ENCODE peak calls at places on chromosomes 13 and 19, in five cellular contexts. K is fibroblast of the aortic adventitia, G is HFF-Myc, V is bronchial epithelial cell, Z is PC-9. X is an unnamed sample.

GRCh38 chr13:72253754-72254153 is 386.8 kb upstream of the DACH1 start:
- DNase-seq in K (no peak), G (no peak), V (no peak), Z (no peak), X (no peak)

GRCh38 chr19:58566989-58567388 is 6.1 kb downstream of the MZF1 start:
- DNase-seq in K (no peak), G (no peak), V (no peak), Z (no peak), X (no peak)

GRCh38 chr13:48410199-48410598 is 2.7 kb downstream of the LPAR6 start:
- DNase-seq in K (no peak), G (no peak), V (peak), Z (no peak), X (no peak)

GRCh38 chr19:5255602-5256231 is 84.9 kb downstream of the PTPRS start:
- DNase-seq in K (no peak), G (no peak), V (no peak), Z (no peak), X (no peak)

GRCh38 chr13:41064493-41064892 is 3.2 kb downstream of the WBP4 start:
- DNase-seq in K (peak), G (peak), V (peak), Z (peak), X (peak)

GRCh38 chr13:66405908-66406802 is 824.0 kb downstream of the PCDH9 start:
- DNase-seq in K (peak), G (no peak), V (peak), Z (peak), X (peak)

GRCh38 chr19:20279516-20279915 is 112.5 kb downstream of the ZNF486 start:
- DNase-seq in K (no peak), G (no peak), V (no peak), Z (no peak), X (no peak)

GRCh38 chr19:48608798-48609263 is 2.3 kb downstream of the SPACA4 start:
- DNase-seq in K (peak), G (no peak), V (peak), Z (peak), X (peak)

GRCh38 chr13:80037505-80037888 is 303.4 kb downstream of the SPRY2 start:
- DNase-seq in K (peak), G (peak), V (peak), Z (no peak), X (peak)

GRCh38 chr13:111399776-111400505 is 79.5 kb downstream of the TEX29 start:
- DNase-seq in K (no peak), G (no peak), V (no peak), Z (peak), X (no peak)

GRCh38 chr13:35530147-35530546 is 53.7 kb upstream of the MAB21L1 start:
- DNase-seq in K (no peak), G (no peak), V (no peak), Z (no peak), X (no peak)

GRCh38 chr13:91193358-91193757 is 154.1 kb upstream of the MIR17HG start:
- DNase-seq in K (no peak), G (no peak), V (no peak), Z (no peak), X (no peak)
- H3K4me3 ChIP-seq in K (no peak), G (no peak), V (no peak), Z (no peak), X (no peak)

GRCh38 chr13:45119990-45120864 is at the start of gene GTF2F2:
- DNase-seq in K (peak), G (peak), V (peak), Z (peak), X (peak)
- TF ChIP-seq CTCF in K (no peak), G (no peak), V (no peak), Z (no peak), X (no peak)

DNA sequence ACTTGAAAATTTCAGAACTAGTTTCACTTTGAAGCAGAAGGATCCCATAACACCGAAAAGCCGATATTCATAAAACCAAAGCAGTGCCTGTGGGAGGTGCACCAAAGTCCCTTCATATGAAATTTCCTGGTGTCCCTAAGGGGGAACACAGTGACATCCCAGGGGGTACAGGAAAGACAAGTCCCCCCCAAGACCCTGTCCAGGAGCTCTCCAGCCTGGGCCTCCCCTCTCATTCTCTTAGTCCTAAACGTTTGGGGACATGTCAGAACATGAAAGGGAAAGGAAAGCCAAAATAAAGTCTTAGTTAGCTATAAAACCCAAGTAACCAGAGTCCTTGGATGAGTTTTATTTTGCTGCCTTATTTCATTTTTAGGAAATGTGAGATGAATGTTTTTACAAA is 56.6 kb downstream of the MRPL57 start:
- DNase-seq in K (peak), G (no peak), V (peak), Z (no peak), X (no peak)
- H3K4me3 ChIP-seq in K (peak), G (no peak), V (no peak), Z (no peak), X (no peak)

DNA sequence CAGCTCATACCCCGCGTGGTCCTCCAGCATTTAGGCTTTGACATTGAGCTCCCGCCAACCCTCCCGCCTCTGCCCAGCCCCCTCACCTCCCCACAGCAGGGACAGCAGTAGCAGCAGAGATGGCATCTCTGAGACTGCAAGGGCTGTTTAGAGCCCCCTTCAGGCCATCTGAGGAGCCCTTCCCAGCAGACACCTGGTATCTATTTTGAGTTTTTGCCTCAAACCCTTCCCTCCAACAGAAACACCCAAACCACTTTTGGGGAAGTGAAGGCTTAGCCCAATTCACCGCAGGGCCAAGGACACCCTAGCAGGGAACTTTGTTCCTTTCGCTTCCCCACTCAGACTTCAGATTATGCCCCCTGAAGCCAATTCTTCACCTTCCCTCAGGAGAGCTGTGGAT is 6.3 kb upstream of the ZNF175 start:
- DNase-seq in K (no peak), G (no peak), V (no peak), Z (no peak), X (no peak)
- TF ChIP-seq CTCF in K (no peak), G (no peak), V (no peak), Z (no peak), X (no peak)

DNA sequence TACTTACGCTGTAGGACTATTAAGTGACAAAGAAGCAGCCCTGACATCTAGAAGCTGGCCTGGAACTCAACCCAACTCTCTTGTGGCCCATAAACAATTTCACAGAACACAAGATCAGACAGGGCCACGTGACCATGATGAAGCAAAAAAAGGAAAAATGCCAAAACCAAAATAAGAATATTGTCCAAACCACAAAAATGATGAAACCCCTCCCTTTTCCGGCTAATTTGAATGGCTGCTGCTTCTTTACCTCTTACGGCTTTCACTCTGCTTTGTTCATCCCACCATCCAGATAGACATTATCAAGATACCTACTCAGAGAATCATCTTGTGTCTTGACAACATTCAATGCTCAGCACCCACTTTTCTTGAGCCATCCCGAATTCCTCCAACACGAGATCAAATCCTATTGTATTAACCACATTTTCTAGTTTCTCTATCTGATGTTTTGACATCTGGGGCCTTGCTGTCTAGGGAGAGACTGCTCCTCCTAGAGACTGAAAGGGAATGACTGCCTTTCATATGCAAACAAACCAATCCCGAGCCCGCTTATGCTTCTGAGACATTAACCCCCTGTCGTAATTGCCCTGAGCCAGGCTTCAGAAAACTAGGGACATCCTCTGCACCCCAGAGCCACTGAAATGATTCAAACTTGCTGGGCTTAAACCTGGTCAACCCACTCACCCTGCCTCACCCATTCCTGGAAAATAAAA is 186.3 kb downstream of the TDRD3 start:
- DNase-seq in K (peak), G (no peak), V (no peak), Z (no peak), X (peak)
- H3K4me3 ChIP-seq in K (no peak), G (no peak), V (no peak), Z (no peak), X (no peak)

DNA sequence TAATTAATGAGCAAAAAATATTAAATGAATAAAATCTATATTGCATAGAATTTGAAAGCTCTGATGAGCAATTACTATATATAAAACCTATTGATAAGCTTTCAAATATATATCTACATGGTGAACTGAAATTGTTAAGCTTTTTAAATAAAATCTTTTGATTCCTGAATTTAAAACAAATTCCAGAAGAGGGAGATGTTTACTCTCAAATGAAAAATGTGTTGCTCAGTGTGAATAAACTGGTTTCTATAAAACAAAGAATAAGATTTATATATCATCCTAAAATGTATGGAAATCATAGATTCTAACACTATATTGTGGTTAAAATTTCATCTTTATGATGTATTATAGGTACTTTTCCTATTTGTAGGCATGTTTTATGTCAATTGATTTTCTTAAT is 171.5 kb upstream of the SLITRK6 start:
- DNase-seq in K (peak), G (no peak), V (peak), Z (no peak), X (peak)
- TF ChIP-seq CTCF in K (no peak), G (no peak), V (no peak), Z (peak), X (peak)

GRCh38 chr13:112957295-112957677 is 11.7 kb upstream of the MCF2L start:
- DNase-seq in K (no peak), G (no peak), V (no peak), Z (no peak), X (no peak)
- H3K4me3 ChIP-seq in K (no peak), G (no peak), V (no peak), Z (no peak), X (no peak)

GRCh38 chr19:1811942-1812425 is at the start of gene ATP8B3:
- DNase-seq in K (no peak), G (no peak), V (no peak), Z (no peak), X (no peak)
- TF ChIP-seq CTCF in K (peak), G (peak), V (peak), Z (no peak), X (no peak)

GRCh38 chr19:57546513-57546912 is 13.2 kb downstream of the ZNF550 start:
- DNase-seq in K (no peak), G (no peak), V (no peak), Z (no peak), X (no peak)
- H3K4me3 ChIP-seq in K (no peak), G (no peak), V (no peak), Z (no peak), X (no peak)

X was measured in fibroblast of pulmonary artery.